ENCODE peak calls at places on chromosomes 7 and 10, in ten cellular contexts. W is activated CD4-positive, alpha-beta T cell treated with anti-CD3 and anti-CD28 coated beads, Interleukin-2, amount 50 U/mL, for 1 hour; J is brain microvascular endothelial cell; C is amniotic stem cell; X is hypothalamus; O is IMR-90; Z is choroid plexus epithelial cell; V is body of pancreas; R is AG09309; Y is T-cell. N is an unnamed sample.

GRCh38 chr7:134755422-134756022 is 23.9 kb upstream of the CALD1 start:
- DNase-seq in W (peak; percentile 44), J (peak; percentile 50), C (peak; percentile 41), X (no peak), O (no peak), Z (peak; percentile 66), V (peak; percentile 16), R (no peak), Y (no peak), N (peak; percentile 35)

GRCh38 chr7:42237891-42238531 is 1.0 kb upstream of the GLI3 start:
- DNase-seq in W (no peak), J (no peak), C (no peak), X (peak; percentile 65), O (peak; percentile 51), Z (peak; percentile 70), V (peak; percentile 44), R (no peak), Y (no peak), N (peak; percentile 69)

GRCh38 chr7:108310351-108310750 is 145.9 kb downstream of the NRCAM start:
- DNase-seq in W (no peak), J (peak; percentile 65), C (no peak), X (no peak), O (no peak), Z (peak; percentile 78), V (no peak), R (no peak), Y (no peak), N (peak; percentile 67)

GRCh38 chr10:6878067-6878412 is 298.0 kb upstream of the PRKCQ start:
- DNase-seq in W (no peak), J (no peak), C (no peak), X (peak; percentile 30), O (no peak), Z (no peak), V (no peak), R (no peak), Y (no peak), N (peak; percentile 35)

GRCh38 chr7:47438411-47439029 is 143.4 kb downstream of the TNS3 start:
- DNase-seq in W (no peak), J (no peak), C (no peak), X (no peak), O (no peak), Z (no peak), V (no peak), R (no peak), Y (no peak), N (no peak)

GRCh38 chr7:116779222-116779621 is 83.2 kb upstream of the CAPZA2 start:
- DNase-seq in W (no peak), J (no peak), C (no peak), X (no peak), O (no peak), Z (no peak), V (no peak), R (no peak), Y (no peak), N (no peak)

GRCh38 chr7:11911900-11912299 is 79.9 kb upstream of the THSD7A start:
- DNase-seq in W (no peak), J (no peak), C (no peak), X (no peak), O (no peak), Z (peak; percentile 10), V (no peak), R (no peak), Y (no peak), N (no peak)

GRCh38 chr10:1163204-1163660 is 107.0 kb downstream of the WDR37 start:
- DNase-seq in W (no peak), J (no peak), C (no peak), X (no peak), O (no peak), Z (no peak), V (no peak), R (no peak), Y (no peak), N (no peak)

GRCh38 chr10:79090134-79090803 is 21.5 kb downstream of the ZMIZ1 start:
- DNase-seq in W (no peak), J (no peak), C (no peak), X (no peak), O (peak; percentile 57), Z (peak; percentile 43), V (no peak), R (no peak), Y (no peak), N (peak; percentile 65)

GRCh38 chr10:43220971-43221418 is 45.9 kb downstream of the RASGEF1A start:
- DNase-seq in W (no peak), J (no peak), C (no peak), X (no peak), O (no peak), Z (no peak), V (no peak), R (no peak), Y (no peak), N (no peak)

N was measured in fibroblast of lung.